ENCODE peak calls at places on chromosomes 5 and 9, in four cellular contexts. Q is CD4-positive, alpha-beta T cell; H is upper lobe of left lung; X is H9. G is an unnamed sample.

GRCh38 chr9:37921168-37921510 is 17.2 kb upstream of the SLC25A51 start:
- DNase-seq in X (no peak), H (no peak), Q (no peak), G (no peak)

GRCh38 chr9:72150653-72151052 is 1.4 kb downstream of the GDA start:
- DNase-seq in X (no peak), Q (no peak), H (no peak), G (no peak)

GRCh38 chr5:95847261-95847592 is 24.7 kb upstream of the GLRX start:
- DNase-seq in X (no peak), Q (no peak), H (no peak), G (no peak)

GRCh38 chr5:85741972-85742371 is 875.8 kb upstream of the COX7C start:
- DNase-seq in X (no peak), Q (no peak), H (no peak), G (no peak)

GRCh38 chr5:85732185-85732584 is 885.6 kb upstream of the COX7C start:
- DNase-seq in H (no peak), X (no peak), Q (no peak), G (no peak)

GRCh38 chr9:1837453-1838084 is 177.6 kb upstream of the SMARCA2 start:
- DNase-seq in X (peak), H (no peak), Q (no peak), G (no peak)

GRCh38 chr5:43416988-43417394 is 4.8 kb upstream of the CCL28 start:
- DNase-seq in H (no peak), X (no peak), Q (no peak), G (no peak)

GRCh38 chr9:94097788-94098413 is 13.6 kb downstream of the PTPDC1 start:
- DNase-seq in Q (no peak), X (no peak), H (no peak), G (no peak)

GRCh38 chr9:132507670-132508469 is 74.5 kb upstream of the BARHL1 start:
- DNase-seq in X (peak), Q (peak), H (peak), G (peak)

DNA sequence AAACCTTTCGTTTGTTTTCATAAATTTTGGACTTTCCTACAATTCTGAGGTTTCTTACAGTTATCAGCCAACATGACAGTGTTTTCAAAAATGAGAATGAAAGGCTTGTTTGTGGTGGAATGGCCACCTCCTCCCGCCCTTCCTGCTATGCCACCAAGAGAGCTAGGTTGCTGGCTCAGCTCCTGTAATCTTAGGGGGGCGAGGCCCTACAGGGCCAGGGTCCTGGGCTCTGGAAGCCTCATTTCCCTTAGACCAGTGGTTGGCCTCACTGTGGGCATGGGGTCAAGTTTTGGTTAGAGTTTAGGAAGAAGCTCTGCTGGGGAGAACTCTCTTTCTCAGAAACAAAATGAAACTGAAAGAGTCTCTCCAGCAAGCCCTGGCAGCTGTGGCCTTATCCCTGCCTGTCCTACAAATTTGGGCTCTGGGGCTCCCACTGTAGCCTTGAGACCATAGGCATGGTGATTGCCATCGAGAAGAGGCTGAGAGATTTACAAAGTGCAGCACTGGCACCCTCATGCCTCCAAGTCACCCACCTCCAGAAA is 66.2 kb downstream of the IRX1 start:
- DNase-seq in X (no peak), Q (no peak), H (no peak), G (no peak)
- TF ChIP-seq CTCF in X (no peak), Q (no peak), H (no peak), G (no peak)

GRCh38 chr5:127536687-127537086 is 19.2 kb downstream of the PRRC1 start:
- DNase-seq in X (no peak), H (no peak), Q (no peak), G (no peak)
- TF ChIP-seq CTCF in X (peak), H (no peak), Q (peak), G (no peak)

GRCh38 chr5:147675168-147675567 is 107.4 kb downstream of the JAKMIP2 start:
- DNase-seq in H (no peak), X (no peak), Q (no peak), G (no peak)
- TF ChIP-seq CTCF in H (no peak), X (peak), Q (no peak), G (no peak)

DNA sequence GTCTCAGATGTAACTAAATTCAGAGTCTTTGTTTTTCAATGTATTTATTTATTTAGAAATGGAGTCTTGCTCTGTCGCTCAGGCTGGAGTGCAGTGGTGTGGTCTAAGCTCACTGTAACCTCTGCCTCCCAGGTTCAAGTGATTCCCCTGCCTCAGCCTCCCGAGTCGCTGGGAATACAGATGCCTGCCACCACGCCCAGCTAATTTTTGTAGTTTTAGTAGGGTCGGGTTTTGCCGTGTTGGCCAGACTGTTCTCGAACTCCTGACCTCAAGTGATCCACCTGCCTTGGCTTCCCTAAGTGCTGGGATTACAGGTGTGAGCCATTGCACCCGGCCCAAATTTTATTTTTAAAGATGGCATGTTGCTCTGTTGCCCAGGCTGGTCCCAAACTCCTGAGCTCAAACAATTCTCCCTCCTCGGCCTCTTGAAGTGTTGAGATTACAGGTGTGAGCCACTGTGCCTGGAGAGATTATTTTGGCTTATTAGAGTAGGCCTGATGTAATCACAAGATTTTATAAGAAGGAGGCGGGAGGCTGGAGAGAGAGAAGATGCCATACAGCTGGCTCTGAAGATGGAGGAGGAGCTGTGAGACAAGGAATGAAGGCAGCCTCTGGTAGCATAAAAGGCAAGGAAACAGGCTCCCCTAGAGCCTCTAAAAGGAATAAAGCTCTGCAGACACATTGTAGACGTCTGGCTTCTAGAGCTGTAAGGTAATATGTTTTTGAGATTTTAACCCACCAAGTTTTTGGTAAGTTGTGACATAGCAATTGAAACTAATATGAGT is 12.9 kb upstream of the KLF9 start:
- DNase-seq in H (no peak), Q (no peak), X (no peak), G (no peak)
- TF ChIP-seq CTCF in H (peak), Q (no peak), X (no peak), G (no peak)

GRCh38 chr5:138282918-138283742 is 8.7 kb upstream of the GFRA3 start:
- DNase-seq in X (peak), H (no peak), Q (no peak), G (no peak)
- TF ChIP-seq CTCF in X (peak), H (peak), Q (no peak), G (no peak)

GRCh38 chr9:82805027-82805426 is 257.9 kb downstream of the RASEF start:
- DNase-seq in Q (no peak), H (no peak), X (no peak), G (no peak)
- TF ChIP-seq CTCF in Q (no peak), H (no peak), X (peak), G (no peak)

DNA sequence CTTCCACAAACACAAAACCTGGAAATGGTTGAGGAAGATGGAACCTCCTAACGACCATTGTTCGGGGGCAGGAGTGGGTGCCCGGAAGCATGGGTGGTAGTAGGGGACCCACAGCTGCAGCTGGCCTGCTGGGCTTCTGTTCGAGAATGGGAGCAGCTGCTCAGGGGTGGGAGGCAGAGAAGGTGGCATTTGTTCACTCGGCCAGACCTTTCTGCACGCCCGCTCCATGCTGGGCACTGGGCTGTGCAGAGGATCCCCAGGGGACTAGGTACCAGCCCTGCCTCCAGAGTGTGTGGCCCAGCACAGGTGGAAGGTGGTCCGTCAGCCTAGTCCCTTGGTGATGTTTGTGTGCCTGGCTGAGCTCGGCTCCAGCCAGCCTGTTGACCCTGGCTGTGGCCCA is 4.6 kb downstream of the N4BP3 start:
- DNase-seq in H (peak), X (no peak), Q (no peak), G (no peak)
- TF ChIP-seq CTCF in H (no peak), X (no peak), Q (no peak), G (no peak)

DNA sequence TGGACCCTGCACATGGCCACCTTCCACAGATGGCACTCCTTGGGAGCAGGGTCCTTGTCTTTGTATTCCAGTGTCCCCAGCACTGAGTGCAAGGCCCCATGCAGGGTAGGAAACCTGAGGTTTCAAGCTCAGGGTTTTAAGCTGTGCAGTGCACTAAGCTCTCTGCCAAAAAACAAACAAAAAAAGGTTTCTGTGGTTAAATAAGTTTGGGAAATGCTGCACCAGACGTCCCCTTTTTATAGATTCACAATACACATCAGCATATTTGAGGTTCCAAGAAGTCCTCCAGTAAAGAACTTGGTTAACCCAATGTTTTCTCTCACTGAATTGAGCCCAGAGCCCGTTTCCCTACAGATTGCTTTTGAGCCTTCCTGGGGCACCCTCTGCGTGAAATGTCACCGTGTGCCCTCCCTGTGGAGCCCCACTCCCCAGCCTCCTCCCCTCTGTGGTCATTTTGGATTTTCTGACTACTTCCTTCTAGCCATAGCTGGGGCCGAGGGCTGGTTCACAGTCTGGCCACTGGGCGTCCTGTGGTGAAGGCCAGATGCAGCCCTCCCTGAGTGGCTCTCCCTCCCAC is 17.1 kb downstream of the DELE1 start:
- DNase-seq in H (no peak), X (no peak), Q (no peak), G (no peak)
- TF ChIP-seq CTCF in H (peak), X (no peak), Q (no peak), G (no peak)

GRCh38 chr5:164013077-164013670 is 507.8 kb downstream of the MAT2B start:
- DNase-seq in X (peak), Q (no peak), H (no peak), G (no peak)
- TF ChIP-seq CTCF in X (peak), Q (no peak), H (peak), G (no peak)

GRCh38 chr5:129904102-129904666 is at the start of gene CHSY3:
- DNase-seq in X (peak), Q (no peak), H (peak), G (no peak)

GRCh38 chr5:129903466-129904101 is 681 bp upstream of the CHSY3 start:
- DNase-seq in Q (no peak), H (no peak), X (no peak), G (no peak)

GRCh38 chr5:129905467-129906176 is 1.4 kb downstream of the CHSY3 start:
- DNase-seq in X (peak), H (no peak), Q (no peak), G (no peak)

GRCh38 chr5:129904667-129905466 is 602 bp downstream of the CHSY3 start:
- DNase-seq in H (peak), Q (no peak), X (peak), G (no peak)

GRCh38 chr5:129906177-129906887 is 2.1 kb downstream of the CHSY3 start:
- DNase-seq in Q (no peak), H (peak), X (peak), G (no peak)
- TF ChIP-seq CTCF in Q (no peak), H (no peak), X (no peak), G (no peak)